ENCODE peak calls at places on chromosomes 7 and 10, in seven cellular contexts. I is cardiac muscle cell, J is A549, M is dorsolateral prefrontal cortex, S is uterus, Y is mammary epithelial cell, D is left lung. X is an unnamed sample.

GRCh38 chr10:110010076-110011069 is 2.6 kb downstream of the ADD3 start:
- DNase-seq in Y (no peak), D (no peak), M (no peak), S (no peak), I (no peak), J (no peak), X (no peak)

GRCh38 chr10:119595134-119595714 is 1.5 kb downstream of the TIAL1 start:
- DNase-seq in S (no peak), J (no peak), D (no peak), Y (peak), M (no peak), I (peak), X (no peak)

GRCh38 chr7:28996836-28997235 is 38.7 kb upstream of the TRIL start:
- DNase-seq in J (no peak), I (no peak), M (no peak), S (no peak), Y (no peak), D (no peak), X (no peak)

GRCh38 chr7:148987751-148988512 is 40.4 kb downstream of the PDIA4 start:
- DNase-seq in D (no peak), M (no peak), J (no peak), I (no peak), S (no peak), Y (peak), X (no peak)

GRCh38 chr7:45021604-45022296 is 21.7 kb downstream of the CCM2 start:
- DNase-seq in D (no peak), M (no peak), S (no peak), J (no peak), I (peak), Y (peak), X (no peak)

GRCh38 chr7:23100697-23101096 is 4.9 kb upstream of the KLHL7 start:
- DNase-seq in J (no peak), M (no peak), Y (no peak), D (no peak), I (no peak), S (no peak), X (no peak)

GRCh38 chr10:117734626-117735405 is 192.3 kb downstream of the EMX2 start:
- DNase-seq in D (no peak), M (no peak), S (no peak), Y (no peak), I (no peak), J (no peak), X (no peak)

GRCh38 chr10:19111501-19112267 is 63.1 kb downstream of the MALRD1 start:
- DNase-seq in S (no peak), D (no peak), M (no peak), I (no peak), Y (no peak), J (no peak), X (no peak)

GRCh38 chr10:88898727-88899126 is 18.7 kb downstream of the STAMBPL1 start:
- DNase-seq in M (no peak), J (no peak), I (no peak), Y (no peak), D (no peak), S (no peak), X (no peak)

GRCh38 chr10:78149193-78149592 is 115.5 kb downstream of the RPS24 start:
- DNase-seq in M (no peak), D (no peak), S (no peak), J (no peak), Y (peak), I (peak), X (no peak)

GRCh38 chr10:117004627-117005453 is at the start of gene SHTN1:
- DNase-seq in M (peak), Y (peak), J (peak), S (peak), D (peak), I (peak), X (peak)

GRCh38 chr10:23376175-23376787 is 31.7 kb upstream of the C10orf67 start:
- DNase-seq in M (no peak), S (no peak), D (no peak), J (no peak), I (no peak), Y (no peak), X (no peak)

GRCh38 chr10:129586897-129587443 is 119.9 kb downstream of the MGMT start:
- DNase-seq in D (no peak), J (no peak), I (no peak), Y (no peak), S (no peak), M (no peak), X (no peak)

GRCh38 chr10:52063159-52063558 is 250.9 kb upstream of the DKK1 start:
- DNase-seq in M (no peak), J (no peak), I (no peak), D (no peak), Y (no peak), S (no peak), X (no peak)

GRCh38 chr10:60572511-60573194 is 183.0 kb upstream of the ANK3 start:
- DNase-seq in Y (peak), I (peak), S (no peak), D (no peak), M (peak), J (no peak), X (peak)
- TF ChIP-seq CTCF in Y (no peak), I (no peak), S (no peak), D (no peak), M (no peak), J (no peak), X (no peak)

GRCh38 chr7:1557771-1558170 is 1.8 kb upstream of the TMEM184A start:
- DNase-seq in J (no peak), I (no peak), D (no peak), M (no peak), Y (no peak), S (no peak), X (no peak)

GRCh38 chr7:1555046-1555812 is 776 bp downstream of the TMEM184A start:
- DNase-seq in S (peak), Y (peak), I (peak), D (no peak), M (no peak), J (peak), X (no peak)

GRCh38 chr7:1557006-1557405 is 1.0 kb upstream of the TMEM184A start:
- DNase-seq in Y (no peak), J (no peak), M (no peak), S (no peak), I (no peak), D (no peak), X (no peak)

GRCh38 chr7:1554332-1555045 is 1.5 kb downstream of the TMEM184A start:
- DNase-seq in M (no peak), I (no peak), D (no peak), S (no peak), J (no peak), Y (no peak), X (no peak)

GRCh38 chr7:1555813-1556540 is at the start of gene TMEM184A:
- DNase-seq in I (no peak), Y (peak), S (no peak), J (peak), M (no peak), D (peak), X (no peak)
- H3K4me3 ChIP-seq in I (no peak), Y (peak), S (no peak), J (peak), M (no peak), D (peak), X (no peak)

GRCh38 chr10:68900427-68901105 is 549 bp upstream of the DDX50 start:
- DNase-seq in J (peak), I (no peak), M (no peak), Y (no peak), D (no peak), S (no peak), X (peak)

GRCh38 chr10:68897336-68897741 is 3.8 kb upstream of the DDX50 start:
- DNase-seq in Y (peak), S (peak), J (peak), I (peak), D (no peak), M (peak), X (peak)

GRCh38 chr10:68902382-68902781 is 1.3 kb downstream of the DDX50 start:
- DNase-seq in S (no peak), D (no peak), I (no peak), M (no peak), J (no peak), Y (no peak), X (no peak)

GRCh38 chr10:68899186-68899745 is 1.8 kb upstream of the DDX50 start:
- DNase-seq in I (no peak), D (no peak), S (no peak), M (no peak), J (no peak), Y (no peak), X (no peak)

DNA sequence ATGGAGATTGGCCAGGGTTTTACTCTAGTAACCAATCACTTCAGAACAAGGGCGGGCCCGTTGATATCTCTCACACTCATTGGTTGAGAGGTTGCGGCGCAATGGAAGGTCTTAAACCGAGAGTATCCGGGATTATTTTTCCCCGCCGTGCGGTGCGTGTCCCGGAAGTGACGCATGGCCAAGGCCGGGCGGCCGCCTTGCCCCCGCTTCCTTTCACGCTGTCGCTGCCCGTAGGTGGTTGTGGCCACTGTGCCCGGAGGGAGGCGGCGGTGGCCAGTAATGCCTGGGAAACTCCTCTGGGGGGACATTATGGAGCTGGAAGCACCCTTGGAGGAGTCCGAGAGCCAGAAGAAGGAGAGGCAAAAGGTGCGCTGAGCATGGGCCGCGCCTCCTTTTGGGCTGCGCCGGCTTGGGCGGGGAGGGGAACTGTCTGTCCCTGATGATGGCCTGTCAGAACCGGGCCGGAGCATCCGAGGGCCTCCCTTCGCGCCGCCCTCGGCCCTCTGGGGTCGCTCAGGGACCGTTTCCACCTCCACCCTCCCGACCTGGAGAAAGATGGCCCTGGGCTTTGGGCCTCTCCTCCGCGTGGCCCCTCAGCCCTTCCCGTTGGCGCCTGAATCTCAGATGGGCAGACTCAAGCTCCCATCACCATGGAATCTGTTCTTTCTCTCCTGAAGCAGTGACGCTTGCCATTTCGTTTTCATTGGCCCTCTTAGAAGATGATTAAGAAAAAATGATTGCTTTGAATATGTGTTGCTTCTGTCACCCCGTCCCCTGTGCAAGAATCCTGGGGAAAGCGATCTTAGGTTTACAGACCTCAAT is at the start of gene DDX50:
- DNase-seq in M (peak), J (peak), D (peak), Y (peak), S (peak), I (peak), X (peak)
- TF ChIP-seq CTCF in M (peak), J (no peak), D (no peak), Y (no peak), S (peak), I (no peak), X (no peak)

DNA sequence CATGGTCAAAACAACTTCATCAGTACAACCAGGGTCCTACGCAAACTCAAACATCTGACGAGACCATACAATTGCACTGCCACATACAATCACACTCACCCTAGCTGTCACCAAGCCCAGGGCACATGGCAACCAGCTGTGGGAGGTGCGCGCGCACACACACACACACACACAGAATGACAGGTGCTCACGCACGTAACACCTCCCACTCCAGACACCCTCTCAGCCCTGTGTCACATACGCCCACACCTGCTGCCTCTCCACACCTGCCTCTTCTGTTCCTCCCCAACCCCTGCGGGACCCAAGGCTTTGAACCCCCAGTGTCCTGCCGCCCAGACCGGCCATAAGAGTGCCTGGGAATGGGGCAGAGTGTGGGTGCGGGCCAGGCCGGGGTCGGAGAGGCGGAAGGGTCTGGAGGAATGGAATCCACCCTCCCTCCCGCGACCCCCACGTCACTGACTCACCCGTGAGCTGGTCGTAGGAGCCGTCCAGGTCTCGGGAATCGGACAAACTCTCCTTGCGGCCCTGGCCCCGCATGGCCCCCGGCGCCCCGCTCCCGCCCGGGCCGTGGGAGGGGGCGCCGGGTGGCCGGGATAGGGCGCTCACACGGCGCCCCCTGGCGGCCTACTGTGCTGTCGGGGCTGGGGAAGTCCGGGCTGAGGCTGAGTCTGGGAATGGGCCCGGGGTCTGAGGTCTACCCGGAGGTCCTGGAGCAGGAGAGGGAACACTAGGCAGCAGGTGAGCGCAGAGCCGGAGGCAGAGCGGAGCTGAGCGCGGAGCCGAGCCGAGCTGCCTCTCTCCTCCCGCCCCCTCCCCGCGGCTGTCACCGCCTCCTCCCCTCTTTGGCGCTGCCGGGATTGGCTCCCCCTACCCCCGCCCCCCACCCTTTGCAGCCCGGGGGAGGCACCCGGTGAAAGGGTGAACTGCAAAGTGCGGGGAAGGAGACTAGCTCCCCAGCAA is at the start of gene KCNIP2:
- DNase-seq in J (peak), D (no peak), M (no peak), S (no peak), I (no peak), Y (no peak), X (no peak)
- H3K4me3 ChIP-seq in J (peak), D (peak), M (peak), S (no peak), I (peak), Y (no peak), X (no peak)

GRCh38 chr10:17228081-17229015 is at the start of gene VIM:
- DNase-seq in Y (peak), I (peak), S (peak), M (no peak), J (peak), D (peak), X (peak)
- TF ChIP-seq CTCF in Y (peak), I (peak), S (peak), M (no peak), J (no peak), D (peak), X (no peak)

GRCh38 chr7:101363734-101364374 is 1.2 kb downstream of the COL26A1 start:
- DNase-seq in J (peak), D (peak), S (peak), Y (peak), I (peak), M (no peak), X (no peak)
- H3K4me3 ChIP-seq in J (peak), D (peak), S (peak), Y (peak), I (peak), M (peak), X (peak)